ENCODE peak calls at places on chromosomes 6 and 20, in six cellular contexts. S is IMR-90, F is A549, E is SK-N-SH, O is GM12878, N is H1. I is an unnamed sample.

GRCh38 chr20:3805594-3806264 is 9.6 kb downstream of the CDC25B start:
- DNase-seq in S (peak; percentile 50), F (no peak), E (no peak), O (no peak), N (no peak), I (no peak)

GRCh38 chr6:1381397-1382330 is 7.7 kb upstream of the FOXF2 start:
- DNase-seq in S (no peak), F (no peak), E (peak; percentile 86), O (no peak), N (peak; percentile 95), I (peak; percentile 80)

GRCh38 chr6:17280552-17281090 is 540 bp upstream of the RBM24 start:
- DNase-seq in S (no peak), F (no peak), E (peak; percentile 66), O (no peak), N (peak; percentile 76), I (peak; percentile 69)

GRCh38 chr6:90466191-90466940 is 120.5 kb downstream of the MAP3K7 start:
- DNase-seq in S (peak; percentile 16), F (no peak), E (no peak), O (no peak), N (no peak), I (no peak)

GRCh38 chr6:17600527-17601388 is 656 bp downstream of the FAM8A1 start:
- DNase-seq in S (peak; percentile 12), F (no peak), E (peak; percentile 67), O (no peak), N (peak; percentile 81), I (peak; percentile 63)

GRCh38 chr6:44006123-44006871 is 121.0 kb downstream of the MRPL14 start:
- DNase-seq in S (peak; percentile 59), F (no peak), E (no peak), O (no peak), N (no peak), I (no peak)

GRCh38 chr6:45647341-45648138 is 269.8 kb upstream of the SUPT3H start:
- DNase-seq in S (peak; percentile 29), F (no peak), E (no peak), O (no peak), N (no peak), I (no peak)

GRCh38 chr20:40670251-40670650 is 18.8 kb downstream of the MAFB start:
- DNase-seq in S (no peak), F (no peak), E (no peak), O (no peak), N (no peak), I (no peak)

GRCh38 chr6:97865612-97866011 is 582.6 kb upstream of the MMS22L start:
- DNase-seq in S (no peak), F (no peak), E (no peak), O (no peak), N (no peak), I (no peak)

GRCh38 chr20:13231031-13231752 is 10.1 kb downstream of the ISM1 start:
- DNase-seq in S (peak; percentile 28), F (no peak), E (no peak), O (no peak), N (no peak), I (no peak)

GRCh38 chr20:45088247-45088646 is 12.7 kb downstream of the KCNS1 start:
- DNase-seq in S (peak; percentile 96), F (no peak), E (no peak), O (no peak), N (no peak), I (no peak)

GRCh38 chr6:14876778-14877613 is 368.9 kb upstream of the JARID2 start:
- DNase-seq in S (peak; percentile 94), F (no peak), E (no peak), O (peak; percentile 95), N (no peak), I (no peak)

GRCh38 chr6:127900935-127901334 is at the start of gene THEMIS:
- DNase-seq in S (no peak), F (no peak), E (no peak), O (no peak), N (no peak), I (no peak)

GRCh38 chr6:3001773-3002293 is 2.1 kb downstream of the NQO2 start:
- DNase-seq in S (peak; percentile 77), F (peak; percentile 67), E (no peak), O (no peak), N (no peak), I (no peak)

GRCh38 chr6:111381126-111381525 is 101.9 kb downstream of the REV3L start:
- DNase-seq in S (peak; percentile 41), F (no peak), E (no peak), O (no peak), N (no peak), I (no peak)

GRCh38 chr6:40816601-40817000 is 222.4 kb downstream of the UNC5CL start:
- DNase-seq in S (no peak), F (no peak), E (no peak), O (no peak), N (no peak), I (no peak)

GRCh38 chr6:132132420-132132819 is 181.2 kb upstream of the CCN2 start:
- DNase-seq in S (peak; percentile 58), F (no peak), E (no peak), O (no peak), N (no peak), I (no peak)

GRCh38 chr6:107665386-107665785 is 158.7 kb downstream of the SCML4 start:
- DNase-seq in S (peak; percentile 74), F (no peak), E (no peak), O (no peak), N (no peak), I (no peak)

GRCh38 chr6:51430610-51431009 is 611.9 kb downstream of the TFAP2B start:
- DNase-seq in S (no peak), F (no peak), E (no peak), O (no peak), N (no peak), I (no peak)

GRCh38 chr6:73968358-73968757 is 272.4 kb downstream of the CD109 start:
- DNase-seq in S (peak; percentile 35), F (no peak), E (no peak), O (no peak), N (no peak), I (no peak)
- TF ChIP-seq USF2 in S (no peak), F (no peak), E (no peak), O (no peak), N (no peak), I (no peak)

DNA sequence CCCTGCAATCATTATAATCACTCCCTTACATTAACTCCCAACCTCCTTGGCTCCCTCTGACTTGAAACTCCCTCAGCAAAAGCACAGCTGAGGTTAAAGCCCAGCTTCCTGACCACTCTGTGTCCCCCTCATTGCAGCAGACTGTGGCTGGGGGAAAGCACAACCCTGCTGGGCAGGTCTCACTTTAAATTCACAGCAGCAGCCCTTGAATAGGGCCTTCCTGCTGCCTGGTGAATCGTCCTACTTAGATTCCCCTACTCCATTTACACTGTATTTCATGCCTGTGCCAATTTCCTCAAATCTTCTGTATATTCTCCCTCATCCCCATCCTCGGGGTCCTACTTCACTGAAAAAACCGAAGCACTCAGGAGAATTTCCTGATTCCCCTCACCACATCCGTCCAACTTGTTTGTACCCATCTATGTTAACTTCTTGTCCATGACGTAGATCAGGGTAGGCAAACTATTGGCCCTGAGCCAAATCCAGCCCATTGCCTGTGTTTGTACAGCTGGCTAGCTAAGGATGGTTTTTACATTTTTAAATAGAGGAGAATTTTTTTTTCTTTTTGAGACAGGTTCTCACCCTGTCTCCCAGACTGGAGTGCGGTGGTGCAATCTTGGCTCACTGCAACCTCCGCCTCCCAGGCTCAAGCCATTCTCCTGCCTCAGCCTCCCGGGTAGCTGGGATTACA is 31.5 kb upstream of the GCM1 start:
- DNase-seq in S (peak; percentile 33), F (no peak), E (no peak), O (no peak), N (no peak), I (no peak)
- TF ChIP-seq USF2 in S (no peak), F (no peak), E (no peak), O (no peak), N (no peak), I (no peak)

GRCh38 chr6:165662041-165662491 is 975 bp downstream of the PDE10A start:
- DNase-seq in S (peak; percentile 18), F (peak; percentile 48), E (peak; percentile 70), O (no peak), N (no peak), I (peak; percentile 40)

GRCh38 chr6:165659945-165660862 is 2.8 kb downstream of the PDE10A start:
- DNase-seq in S (peak; percentile 32), F (no peak), E (peak; percentile 63), O (no peak), N (peak; percentile 76), I (peak; percentile 47)

GRCh38 chr6:165662671-165663282 is at the start of gene PDE10A:
- DNase-seq in S (peak; percentile 55), F (peak; percentile 81), E (peak; percentile 82), O (no peak), N (peak; percentile 74), I (peak; percentile 53)

GRCh38 chr6:165661416-165662001 is 1.5 kb downstream of the PDE10A start:
- DNase-seq in S (peak; percentile 19), F (no peak), E (peak; percentile 51), O (no peak), N (peak; percentile 65), I (no peak)

DNA sequence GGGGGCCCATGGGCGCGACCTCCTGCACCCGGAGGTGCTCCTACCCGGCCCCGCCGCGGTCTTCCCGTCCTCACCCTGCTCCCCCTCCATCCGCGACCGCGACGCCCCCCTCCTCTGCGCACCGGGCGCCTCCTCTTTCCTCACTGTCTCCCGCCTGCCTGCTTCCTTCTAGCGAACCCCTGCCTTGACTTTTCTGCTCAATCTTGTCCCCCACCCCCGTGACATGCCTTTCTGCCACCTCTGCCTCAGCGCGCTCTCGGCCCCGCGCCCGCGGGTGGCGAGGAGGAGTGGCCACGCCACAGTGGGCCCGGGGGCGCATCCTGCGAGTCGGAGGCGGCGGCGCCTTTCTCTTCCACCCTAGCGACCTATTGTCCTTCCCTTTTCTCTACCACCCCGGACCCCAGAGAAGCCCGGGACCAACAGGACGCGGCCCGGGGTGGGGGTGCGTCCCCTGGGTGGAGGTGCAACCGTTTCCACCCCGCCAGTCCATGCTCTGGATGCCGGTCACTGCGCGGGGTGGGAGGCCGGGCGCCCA is 2.1 kb downstream of the PDE10A start:
- DNase-seq in S (no peak), F (no peak), E (no peak), O (no peak), N (peak; percentile 67), I (no peak)
- TF ChIP-seq USF2 in S (no peak), F (no peak), E (no peak), O (no peak), N (no peak), I (no peak)

GRCh38 chr6:80335061-80335660 is 228.7 kb downstream of the BCKDHB start:
- DNase-seq in S (peak; percentile 28), F (no peak), E (no peak), O (no peak), N (no peak), I (no peak)

GRCh38 chr6:80329496-80329895 is 223.0 kb downstream of the BCKDHB start:
- DNase-seq in S (no peak), F (no peak), E (no peak), O (no peak), N (no peak), I (no peak)

GRCh38 chr6:80332013-80332412 is 225.5 kb downstream of the BCKDHB start:
- DNase-seq in S (no peak), F (no peak), E (no peak), O (no peak), N (no peak), I (no peak)

GRCh38 chr6:80333342-80333741 is 226.9 kb downstream of the BCKDHB start:
- DNase-seq in S (no peak), F (no peak), E (no peak), O (no peak), N (no peak), I (no peak)

DNA sequence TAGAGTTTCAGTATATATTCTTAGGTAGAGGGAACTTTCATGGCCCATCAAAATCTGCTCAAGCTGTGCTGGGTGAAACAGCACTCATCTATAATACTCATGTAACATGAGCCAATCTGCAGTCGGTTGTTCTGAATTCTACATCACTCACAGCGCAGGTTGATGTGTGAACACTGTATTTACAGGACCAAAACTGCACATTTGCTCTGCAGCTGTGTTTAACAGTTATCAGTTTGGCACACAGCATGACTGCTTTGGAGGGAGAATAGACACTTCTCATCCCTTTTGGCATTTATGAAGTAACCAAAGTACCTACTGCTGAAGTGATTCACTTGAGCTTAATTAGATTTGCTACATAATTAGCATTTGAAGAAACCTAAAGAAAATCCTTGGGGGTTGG is 225.1 kb downstream of the BCKDHB start:
- DNase-seq in S (no peak), F (no peak), E (no peak), O (no peak), N (no peak), I (no peak)
- TF ChIP-seq USF2 in S (no peak), F (no peak), E (no peak), O (no peak), N (no peak), I (no peak)